ENCODE peak calls at places on chromosomes 12 and 14, in ten cellular contexts. A is HCT116, C is vagina, S is gastrocnemius medialis, G is IMR-90, Z is tibial nerve, W is ovary, M is NB4, R is adrenal gland, T is H1. U is an unnamed sample.

GRCh38 chr14:103072595-103073366 is 11.2 kb upstream of the LBHD2 start:
- DNase-seq in A (no peak), C (no peak), S (no peak), G (no peak), Z (no peak), W (no peak), M (no peak), R (peak), T (no peak), U (no peak)

GRCh38 chr12:46523446-46523845 is 150.9 kb upstream of the SLC38A2 start:
- DNase-seq in A (no peak), C (no peak), S (no peak), G (peak), Z (no peak), W (no peak), M (no peak), R (no peak), T (no peak), U (no peak)

GRCh38 chr12:130957304-130957621 is 3.6 kb downstream of the ADGRD1 start:
- DNase-seq in A (no peak), C (no peak), S (no peak), G (no peak), Z (no peak), W (no peak), M (no peak), R (no peak), T (no peak), U (no peak)

GRCh38 chr12:23002381-23002780 is 377.4 kb downstream of the ETNK1 start:
- DNase-seq in A (no peak), C (no peak), S (no peak), G (no peak), Z (no peak), W (no peak), M (no peak), R (no peak), T (no peak), U (no peak)

GRCh38 chr14:59695198-59695597 is 118.6 kb upstream of the CCDC175 start:
- DNase-seq in A (no peak), C (no peak), S (peak), G (no peak), Z (no peak), W (no peak), M (no peak), R (no peak), T (no peak), U (peak)

GRCh38 chr12:117485984-117486839 is 124.8 kb upstream of the NOS1 start:
- DNase-seq in A (no peak), C (no peak), S (peak), G (no peak), Z (no peak), W (no peak), M (no peak), R (no peak), T (no peak), U (no peak)

GRCh38 chr12:114685869-114686268 is 1.9 kb upstream of the TBX3 start:
- DNase-seq in A (no peak), C (no peak), S (no peak), G (peak), Z (no peak), W (no peak), M (no peak), R (no peak), T (no peak), U (no peak)

GRCh38 chr14:38262844-38263243 is 7.0 kb upstream of the CLEC14A start:
- DNase-seq in A (no peak), C (no peak), S (no peak), G (no peak), Z (no peak), W (no peak), M (no peak), R (no peak), T (no peak), U (no peak)

GRCh38 chr12:131402781-131403396 is 308.0 kb upstream of the SFSWAP start:
- DNase-seq in A (no peak), C (no peak), S (no peak), G (no peak), Z (no peak), W (peak), M (no peak), R (no peak), T (no peak), U (no peak)

GRCh38 chr12:110371408-110372055 is 32.0 kb downstream of the ANAPC7 start:
- DNase-seq in A (no peak), C (no peak), S (no peak), G (no peak), Z (no peak), W (no peak), M (peak), R (no peak), T (no peak), U (no peak)

GRCh38 chr12:107514887-107515445 is 170.6 kb upstream of the PWP1 start:
- DNase-seq in A (no peak), C (no peak), S (peak), G (peak), Z (no peak), W (no peak), M (peak), R (no peak), T (no peak), U (peak)

GRCh38 chr14:67817750-67818438 is 1.5 kb upstream of the ZFYVE26 start:
- DNase-seq in A (no peak), C (no peak), S (no peak), G (no peak), Z (no peak), W (no peak), M (peak), R (no peak), T (no peak), U (no peak)

GRCh38 chr12:4051616-4052015 is 178.4 kb upstream of the PARP11 start:
- DNase-seq in A (no peak), C (no peak), S (no peak), G (no peak), Z (no peak), W (no peak), M (no peak), R (no peak), T (no peak), U (peak)

GRCh38 chr12:115085594-115085993 is 401.6 kb upstream of the TBX3 start:
- DNase-seq in A (no peak), C (no peak), S (no peak), G (no peak), Z (no peak), W (no peak), M (no peak), R (no peak), T (no peak), U (no peak)

GRCh38 chr12:68198490-68199086 is 27.0 kb downstream of the IL26 start:
- DNase-seq in A (no peak), C (no peak), S (no peak), G (no peak), Z (no peak), W (no peak), M (no peak), R (no peak), T (no peak), U (no peak)

GRCh38 chr14:99819514-99819913 is 26.3 kb downstream of the EML1 start:
- DNase-seq in A (no peak), C (no peak), S (no peak), G (no peak), Z (no peak), W (no peak), M (no peak), R (no peak), T (no peak), U (no peak)

GRCh38 chr12:41142376-41142775 is 45.7 kb upstream of the PDZRN4 start:
- DNase-seq in A (no peak), C (no peak), S (no peak), G (no peak), Z (no peak), W (no peak), M (no peak), R (no peak), T (no peak), U (no peak)

GRCh38 chr12:67241482-67241881 is 27.7 kb upstream of the CAND1 start:
- DNase-seq in A (no peak), C (no peak), S (no peak), G (peak), Z (no peak), W (no peak), M (no peak), R (no peak), T (no peak), U (no peak)

GRCh38 chr14:105943973-105944602 is 417.7 kb downstream of the TMEM121 start:
- DNase-seq in A (no peak), C (no peak), S (no peak), G (no peak), Z (no peak), W (no peak), M (no peak), R (no peak), T (no peak), U (no peak)

GRCh38 chr14:58646479-58646878 is 8.7 kb downstream of the DACT1 start:
- DNase-seq in A (no peak), C (no peak), S (no peak), G (no peak), Z (no peak), W (no peak), M (no peak), R (no peak), T (no peak), U (no peak)

DNA sequence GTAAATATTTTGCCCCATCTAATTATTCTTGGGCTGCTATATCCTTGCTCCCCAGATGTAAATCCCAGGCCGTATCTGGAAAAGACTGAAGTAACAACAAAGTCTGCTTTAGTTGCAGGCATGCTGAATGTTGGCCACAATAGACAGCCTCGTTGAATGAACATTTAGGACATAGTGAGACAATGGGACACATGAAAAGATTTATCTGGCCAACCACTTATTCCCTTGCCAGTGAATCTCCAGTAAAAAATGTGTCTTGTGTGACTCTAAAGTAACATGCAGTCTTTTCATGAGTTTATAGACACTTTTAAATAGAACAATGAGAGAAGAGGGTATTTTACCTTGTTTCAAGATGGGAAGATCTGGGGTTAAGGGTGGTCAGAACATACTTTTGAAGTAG is 60.2 kb upstream of the STXBP6 start:
- DNase-seq in A (no peak), C (no peak), S (no peak), G (no peak), Z (no peak), W (no peak), M (no peak), R (no peak), T (no peak), U (no peak)
- TF ChIP-seq CTCF in A (no peak), C (no peak), S (no peak), G (no peak), Z (no peak), W (no peak), M (no peak), R (no peak), T (no peak), U (no peak)

GRCh38 chr14:64444984-64445845 is 20.1 kb upstream of the AKAP5 start:
- DNase-seq in A (no peak), C (no peak), S (no peak), G (peak), Z (no peak), W (peak), M (peak), R (peak), T (no peak), U (no peak)
- TF ChIP-seq POLR2A in A (no peak), C (no peak), S (no peak), G (no peak), Z (no peak), W (no peak), M (no peak), R (no peak), T (no peak), U (no peak)

DNA sequence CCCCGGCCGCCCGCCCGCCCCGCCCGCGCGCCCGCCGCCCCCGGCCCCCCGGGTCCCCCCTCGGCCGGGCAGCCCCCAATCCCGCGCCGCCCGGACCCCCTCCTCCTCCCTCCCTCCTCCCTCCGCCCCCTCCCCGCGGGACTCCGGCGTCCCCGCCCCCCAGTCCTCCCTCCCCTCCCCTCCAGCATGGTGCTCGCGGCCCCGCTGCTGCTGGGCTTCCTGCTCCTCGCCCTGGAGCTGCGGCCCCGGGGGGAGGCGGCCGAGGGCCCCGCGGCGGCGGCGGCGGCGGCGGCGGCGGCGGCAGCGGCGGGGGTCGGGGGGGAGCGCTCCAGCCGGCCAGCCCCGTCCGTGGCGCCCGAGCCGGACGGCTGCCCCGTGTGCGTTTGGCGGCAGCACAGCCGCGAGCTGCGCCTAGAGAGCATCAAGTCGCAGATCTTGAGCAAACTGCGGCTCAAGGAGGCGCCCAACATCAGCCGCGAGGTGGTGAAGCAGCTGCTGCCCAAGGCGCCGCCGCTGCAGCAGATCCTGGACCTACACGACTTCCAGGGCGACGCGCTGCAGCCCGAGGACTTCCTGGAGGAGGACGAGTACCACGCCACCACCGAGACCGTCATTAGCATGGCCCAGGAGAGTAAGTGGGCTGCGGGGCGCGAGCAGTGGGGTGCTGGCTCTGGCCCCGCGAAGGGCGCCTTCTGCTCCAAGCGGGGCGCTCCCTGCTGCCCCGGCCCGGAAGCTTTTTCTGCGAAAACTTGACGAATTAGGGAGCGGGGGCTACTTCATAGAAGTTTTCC is 404 bp downstream of the GDF11 start:
- DNase-seq in A (no peak), C (no peak), S (no peak), G (peak), Z (no peak), W (peak), M (peak), R (no peak), T (no peak), U (peak)
- TF ChIP-seq CTCF in A (no peak), C (no peak), S (no peak), G (peak), Z (no peak), W (no peak), M (peak), R (no peak), T (no peak), U (no peak)

GRCh38 chr12:19285793-19286448 is 153.4 kb upstream of the AEBP2 start:
- DNase-seq in A (no peak), C (no peak), S (no peak), G (no peak), Z (no peak), W (no peak), M (no peak), R (no peak), T (no peak), U (no peak)
- TF ChIP-seq POLR2A in A (no peak), C (no peak), S (no peak), G (no peak), Z (no peak), W (no peak), M (no peak), R (no peak), T (no peak), U (no peak)

DNA sequence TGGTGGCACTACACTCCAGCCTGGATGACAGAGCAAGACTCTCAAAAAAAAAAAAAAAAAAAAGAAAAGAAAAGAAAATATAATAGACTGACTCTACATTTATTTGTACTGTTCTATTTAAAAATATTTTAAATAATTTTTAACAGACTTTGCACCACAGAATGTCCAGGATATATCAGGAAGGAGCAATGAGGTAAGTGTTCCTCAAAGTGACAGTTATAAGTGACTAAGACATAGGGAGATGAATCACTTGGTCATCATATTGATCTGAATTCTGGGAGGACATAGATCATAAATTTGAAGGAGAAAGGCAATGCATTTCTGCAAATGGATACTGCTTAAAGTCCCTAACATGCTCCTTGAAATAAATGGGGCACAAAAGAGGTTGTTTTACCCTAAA is 221.5 kb downstream of the KCNC2 start:
- DNase-seq in A (no peak), C (no peak), S (no peak), G (no peak), Z (no peak), W (no peak), M (no peak), R (no peak), T (no peak), U (no peak)
- TF ChIP-seq CTCF in A (no peak), C (no peak), S (no peak), G (no peak), Z (no peak), W (no peak), M (no peak), R (no peak), T (no peak), U (no peak)

DNA sequence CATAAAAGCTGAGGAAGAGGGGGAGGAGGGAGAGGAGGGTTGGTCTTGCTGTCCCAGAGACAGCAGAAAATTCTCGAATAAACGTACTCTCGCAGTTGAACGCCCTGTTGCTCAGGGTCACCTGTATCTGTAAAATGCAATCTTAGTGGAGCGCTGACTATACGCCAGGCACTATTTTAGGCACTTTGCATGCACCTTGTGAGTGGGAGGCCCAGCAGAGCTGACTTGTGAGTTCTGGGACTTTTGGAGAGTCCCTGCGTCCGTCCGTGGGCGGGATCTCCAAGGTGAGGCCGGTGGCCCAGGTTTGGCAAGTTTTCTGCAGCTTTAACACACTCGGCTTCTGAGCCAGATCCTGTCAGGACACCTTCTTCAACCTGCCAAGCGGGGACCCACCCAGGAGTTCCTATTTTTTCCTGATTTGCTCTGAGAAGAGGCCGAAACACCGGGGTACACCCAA is 32.5 kb upstream of the PLEKHG6 start:
- DNase-seq in A (no peak), C (no peak), S (peak), G (no peak), Z (no peak), W (no peak), M (no peak), R (peak), T (no peak), U (peak)
- TF ChIP-seq POLR2A in A (peak), C (no peak), S (no peak), G (no peak), Z (no peak), W (no peak), M (no peak), R (no peak), T (no peak), U (no peak)

U was measured in lower leg skin.